ENCODE peak calls at places on chromosomes 2 and 18, in four cellular contexts. One of them, this sample, is unnamed.

GRCh38 chr2:127398239-127398590 is 10.4 kb upstream of the MAP3K2 start:
- DNase-seq in activated CD8-positive, alpha-beta memory T cell treated with anti-CD3 and anti-CD28 coated beads for 24 hours: no peak
- DNase-seq in amniotic stem cell: peak; percentile 87
- DNase-seq in stimulated activated naive CD4-positive, alpha-beta T cell: no peak
- DNase-seq in this sample: peak; percentile 90

GRCh38 chr2:56014075-56014730 is 90.6 kb upstream of the EFEMP1 start:
- DNase-seq in amniotic stem cell: no peak
- DNase-seq in stimulated activated naive CD4-positive, alpha-beta T cell: no peak
- DNase-seq in activated CD8-positive, alpha-beta memory T cell treated with anti-CD3 and anti-CD28 coated beads for 24 hours: no peak
- DNase-seq in this sample: no peak

GRCh38 chr2:157782057-157782845 is 93.9 kb downstream of the ACVR1 start:
- DNase-seq in activated CD8-positive, alpha-beta memory T cell treated with anti-CD3 and anti-CD28 coated beads for 24 hours: no peak
- DNase-seq in stimulated activated naive CD4-positive, alpha-beta T cell: no peak
- DNase-seq in amniotic stem cell: no peak
- DNase-seq in this sample: no peak

GRCh38 chr2:199443589-199444130 is 14.1 kb downstream of the SATB2 start:
- DNase-seq in activated CD8-positive, alpha-beta memory T cell treated with anti-CD3 and anti-CD28 coated beads for 24 hours: no peak
- DNase-seq in stimulated activated naive CD4-positive, alpha-beta T cell: no peak
- DNase-seq in amniotic stem cell: no peak
- DNase-seq in this sample: no peak

GRCh38 chr2:11042841-11043240 is 112.4 kb upstream of the SLC66A3 start:
- DNase-seq in stimulated activated naive CD4-positive, alpha-beta T cell: no peak
- DNase-seq in activated CD8-positive, alpha-beta memory T cell treated with anti-CD3 and anti-CD28 coated beads for 24 hours: no peak
- DNase-seq in amniotic stem cell: no peak
- DNase-seq in this sample: no peak

GRCh38 chr2:103353754-103354153 is 591.9 kb downstream of the TMEM182 start:
- DNase-seq in stimulated activated naive CD4-positive, alpha-beta T cell: no peak
- DNase-seq in activated CD8-positive, alpha-beta memory T cell treated with anti-CD3 and anti-CD28 coated beads for 24 hours: no peak
- DNase-seq in amniotic stem cell: no peak
- DNase-seq in this sample: no peak

GRCh38 chr2:190408538-190409271 is 550 bp downstream of the MFSD6 start:
- DNase-seq in activated CD8-positive, alpha-beta memory T cell treated with anti-CD3 and anti-CD28 coated beads for 24 hours: no peak
- DNase-seq in stimulated activated naive CD4-positive, alpha-beta T cell: peak; percentile 76
- DNase-seq in amniotic stem cell: no peak
- DNase-seq in this sample: peak; percentile 35

GRCh38 chr18:78510636-78511035 is 469.0 kb upstream of the SALL3 start:
- DNase-seq in activated CD8-positive, alpha-beta memory T cell treated with anti-CD3 and anti-CD28 coated beads for 24 hours: no peak
- DNase-seq in stimulated activated naive CD4-positive, alpha-beta T cell: no peak
- DNase-seq in amniotic stem cell: no peak
- DNase-seq in this sample: no peak

GRCh38 chr18:58579561-58580047 is 49.3 kb downstream of the ALPK2 start:
- DNase-seq in stimulated activated naive CD4-positive, alpha-beta T cell: no peak
- DNase-seq in activated CD8-positive, alpha-beta memory T cell treated with anti-CD3 and anti-CD28 coated beads for 24 hours: peak; percentile 38
- DNase-seq in amniotic stem cell: peak; percentile 69
- DNase-seq in this sample: peak; percentile 89

GRCh38 chr2:74789278-74789677 is 44.6 kb upstream of the HK2 start:
- DNase-seq in amniotic stem cell: no peak
- DNase-seq in stimulated activated naive CD4-positive, alpha-beta T cell: no peak
- DNase-seq in activated CD8-positive, alpha-beta memory T cell treated with anti-CD3 and anti-CD28 coated beads for 24 hours: no peak
- DNase-seq in this sample: no peak

GRCh38 chr18:42850174-42850766 is 265.2 kb downstream of the RIT2 start:
- DNase-seq in activated CD8-positive, alpha-beta memory T cell treated with anti-CD3 and anti-CD28 coated beads for 24 hours: no peak
- DNase-seq in stimulated activated naive CD4-positive, alpha-beta T cell: no peak
- DNase-seq in amniotic stem cell: no peak
- DNase-seq in this sample: no peak

GRCh38 chr18:57210101-57210661 is 63.3 kb downstream of the BOD1L2 start:
- DNase-seq in amniotic stem cell: peak; percentile 59
- DNase-seq in stimulated activated naive CD4-positive, alpha-beta T cell: no peak
- DNase-seq in activated CD8-positive, alpha-beta memory T cell treated with anti-CD3 and anti-CD28 coated beads for 24 hours: no peak
- DNase-seq in this sample: peak; percentile 57

GRCh38 chr2:191845248-191845715 is 1.6 kb downstream of the CAVIN2 start:
- DNase-seq in amniotic stem cell: no peak
- DNase-seq in activated CD8-positive, alpha-beta memory T cell treated with anti-CD3 and anti-CD28 coated beads for 24 hours: no peak
- DNase-seq in stimulated activated naive CD4-positive, alpha-beta T cell: no peak
- DNase-seq in this sample: peak; percentile 71

GRCh38 chr18:34084635-34085034 is 140.1 kb downstream of the NOL4 start:
- DNase-seq in stimulated activated naive CD4-positive, alpha-beta T cell: no peak
- DNase-seq in amniotic stem cell: no peak
- DNase-seq in activated CD8-positive, alpha-beta memory T cell treated with anti-CD3 and anti-CD28 coated beads for 24 hours: no peak
- DNase-seq in this sample: no peak

GRCh38 chr2:228599297-228599696 is 417.8 kb upstream of the SPHKAP start:
- DNase-seq in amniotic stem cell: no peak
- DNase-seq in stimulated activated naive CD4-positive, alpha-beta T cell: no peak
- DNase-seq in activated CD8-positive, alpha-beta memory T cell treated with anti-CD3 and anti-CD28 coated beads for 24 hours: no peak
- DNase-seq in this sample: peak; percentile 26

GRCh38 chr2:111617299-111617803 is 266.6 kb downstream of the ANAPC1 start:
- DNase-seq in amniotic stem cell: no peak
- DNase-seq in activated CD8-positive, alpha-beta memory T cell treated with anti-CD3 and anti-CD28 coated beads for 24 hours: no peak
- DNase-seq in stimulated activated naive CD4-positive, alpha-beta T cell: no peak
- DNase-seq in this sample: no peak

GRCh38 chr2:222318026-222318711 is 19.4 kb upstream of the PAX3 start:
- DNase-seq in amniotic stem cell: no peak
- DNase-seq in activated CD8-positive, alpha-beta memory T cell treated with anti-CD3 and anti-CD28 coated beads for 24 hours: peak; percentile 74
- DNase-seq in stimulated activated naive CD4-positive, alpha-beta T cell: no peak
- DNase-seq in this sample: peak; percentile 62

GRCh38 chr2:71685073-71685848 is 231.9 kb downstream of the DYSF start:
- DNase-seq in stimulated activated naive CD4-positive, alpha-beta T cell: no peak
- DNase-seq in amniotic stem cell: no peak
- DNase-seq in activated CD8-positive, alpha-beta memory T cell treated with anti-CD3 and anti-CD28 coated beads for 24 hours: no peak
- DNase-seq in this sample: no peak

GRCh38 chr2:237260032-237260431 is 153.9 kb downstream of the COL6A3 start:
- DNase-seq in stimulated activated naive CD4-positive, alpha-beta T cell: no peak
- DNase-seq in activated CD8-positive, alpha-beta memory T cell treated with anti-CD3 and anti-CD28 coated beads for 24 hours: no peak
- DNase-seq in amniotic stem cell: no peak
- DNase-seq in this sample: no peak

GRCh38 chr2:234001380-234001993 is 49.0 kb upstream of the SPP2 start:
- DNase-seq in activated CD8-positive, alpha-beta memory T cell treated with anti-CD3 and anti-CD28 coated beads for 24 hours: peak; percentile 64
- DNase-seq in stimulated activated naive CD4-positive, alpha-beta T cell: no peak
- DNase-seq in amniotic stem cell: no peak
- DNase-seq in this sample: no peak

GRCh38 chr2:196939381-196939780 is 12.9 kb upstream of the PGAP1 start:
- DNase-seq in stimulated activated naive CD4-positive, alpha-beta T cell: no peak
- DNase-seq in activated CD8-positive, alpha-beta memory T cell treated with anti-CD3 and anti-CD28 coated beads for 24 hours: no peak
- DNase-seq in amniotic stem cell: peak; percentile 15
- DNase-seq in this sample: peak; percentile 54

GRCh38 chr2:62050456-62051045 is 145.1 kb downstream of the COMMD1 start:
- DNase-seq in stimulated activated naive CD4-positive, alpha-beta T cell: no peak
- DNase-seq in amniotic stem cell: no peak
- DNase-seq in activated CD8-positive, alpha-beta memory T cell treated with anti-CD3 and anti-CD28 coated beads for 24 hours: no peak
- DNase-seq in this sample: no peak

GRCh38 chr2:131519466-131519865 is 8.2 kb upstream of the CCDC74A start:
- DNase-seq in activated CD8-positive, alpha-beta memory T cell treated with anti-CD3 and anti-CD28 coated beads for 24 hours: no peak
- DNase-seq in stimulated activated naive CD4-positive, alpha-beta T cell: no peak
- DNase-seq in amniotic stem cell: no peak
- DNase-seq in this sample: no peak

GRCh38 chr2:157848242-157848641 is 27.9 kb downstream of the ACVR1 start:
- DNase-seq in stimulated activated naive CD4-positive, alpha-beta T cell: no peak
- DNase-seq in amniotic stem cell: no peak
- DNase-seq in activated CD8-positive, alpha-beta memory T cell treated with anti-CD3 and anti-CD28 coated beads for 24 hours: no peak
- DNase-seq in this sample: no peak

GRCh38 chr18:77360315-77361186 is 110.9 kb downstream of the GALR1 start:
- DNase-seq in amniotic stem cell: no peak
- DNase-seq in activated CD8-positive, alpha-beta memory T cell treated with anti-CD3 and anti-CD28 coated beads for 24 hours: no peak
- DNase-seq in stimulated activated naive CD4-positive, alpha-beta T cell: no peak
- DNase-seq in this sample: no peak

GRCh38 chr2:107569496-107569895 is 257.2 kb upstream of the RGPD4 start:
- DNase-seq in stimulated activated naive CD4-positive, alpha-beta T cell: no peak
- DNase-seq in activated CD8-positive, alpha-beta memory T cell treated with anti-CD3 and anti-CD28 coated beads for 24 hours: no peak
- DNase-seq in amniotic stem cell: no peak
- DNase-seq in this sample: no peak

GRCh38 chr18:11072632-11073031 is 76.7 kb downstream of the PIEZO2 start:
- DNase-seq in amniotic stem cell: no peak
- DNase-seq in stimulated activated naive CD4-positive, alpha-beta T cell: no peak
- DNase-seq in activated CD8-positive, alpha-beta memory T cell treated with anti-CD3 and anti-CD28 coated beads for 24 hours: no peak
- DNase-seq in this sample: no peak

GRCh38 chr2:28510184-28510583 is 14.3 kb downstream of the PLB1 start:
- DNase-seq in stimulated activated naive CD4-positive, alpha-beta T cell: no peak
- DNase-seq in amniotic stem cell: no peak
- DNase-seq in activated CD8-positive, alpha-beta memory T cell treated with anti-CD3 and anti-CD28 coated beads for 24 hours: no peak
- DNase-seq in this sample: no peak

This sample was measured in LHCN-M2.